ENCODE peak calls at places on chromosomes 6 and 20, in nine cellular contexts. U is endothelial cell; P is transverse colon; J is GM10248; X is heart left ventricle; Z is thyroid gland; N is A549; Q is glutamatergic neuron; T is CD4-positive, alpha-beta T cell. E is an unnamed sample.

GRCh38 chr6:127119361-127120108 is 1.1 kb downstream of the RSPO3 start:
- DNase-seq in Z (peak), U (peak), J (peak), N (peak), T (no peak), P (no peak), Q (peak), X (no peak), E (peak)

GRCh38 chr20:31603822-31604566 is 1.1 kb upstream of the ID1 start:
- DNase-seq in Q (peak), J (peak), U (peak), P (peak), X (peak), T (peak), N (peak), Z (peak), E (peak)

GRCh38 chr6:139253656-139254055 is 38.1 kb downstream of the TXLNB start:
- DNase-seq in U (no peak), Q (no peak), J (no peak), T (no peak), N (no peak), X (no peak), P (no peak), Z (no peak), E (no peak)

GRCh38 chr6:54428437-54428836 is 120.2 kb downstream of the TINAG start:
- DNase-seq in Z (no peak), X (no peak), U (no peak), J (peak), P (no peak), Q (no peak), T (no peak), N (no peak), E (no peak)

GRCh38 chr6:85063611-85064010 is 299.2 kb upstream of the TBX18 start:
- DNase-seq in J (no peak), Z (no peak), X (no peak), Q (no peak), N (no peak), P (no peak), U (no peak), T (no peak), E (no peak)

GRCh38 chr20:20367681-20368413 is at the start of gene INSM1:
- DNase-seq in T (no peak), Z (no peak), N (no peak), P (no peak), Q (peak), X (no peak), J (no peak), U (peak), E (no peak)

GRCh38 chr6:46393161-46393939 is 97.9 kb downstream of the RCAN2 start:
- DNase-seq in T (no peak), N (no peak), P (no peak), J (no peak), Q (no peak), X (no peak), U (no peak), Z (peak), E (no peak)

GRCh38 chr6:27862396-27863061 is 49.7 kb downstream of the OR2B2 start:
- DNase-seq in N (no peak), X (no peak), P (no peak), J (no peak), Q (no peak), U (no peak), T (no peak), Z (no peak), E (no peak)

GRCh38 chr20:31712112-31712553 is 10.5 kb downstream of the BCL2L1 start:
- DNase-seq in P (no peak), T (no peak), J (no peak), X (peak), Z (peak), U (no peak), Q (no peak), N (no peak), E (no peak)

GRCh38 chr6:2902470-2902762 is 693 bp downstream of the SERPINB9 start:
- DNase-seq in X (no peak), Q (no peak), P (no peak), T (no peak), U (no peak), Z (no peak), J (no peak), N (no peak), E (no peak)

GRCh38 chr6:122995930-122996796 is at the start of gene CLVS2:
- DNase-seq in J (no peak), Z (peak), N (peak), U (peak), Q (peak), P (no peak), X (no peak), T (no peak), E (no peak)
- TF ChIP-seq CTCF in J (no peak), Z (no peak), N (no peak), U (no peak), Q (no peak), P (no peak), X (no peak), T (no peak), E (no peak)

GRCh38 chr6:81819767-81820166 is 67.3 kb upstream of the TENT5A start:
- DNase-seq in X (no peak), U (no peak), N (no peak), J (no peak), P (no peak), Q (no peak), T (no peak), Z (no peak), E (no peak)
- TF ChIP-seq CTCF in X (no peak), U (no peak), N (no peak), J (no peak), P (no peak), Q (no peak), T (no peak), Z (no peak), E (no peak)

DNA sequence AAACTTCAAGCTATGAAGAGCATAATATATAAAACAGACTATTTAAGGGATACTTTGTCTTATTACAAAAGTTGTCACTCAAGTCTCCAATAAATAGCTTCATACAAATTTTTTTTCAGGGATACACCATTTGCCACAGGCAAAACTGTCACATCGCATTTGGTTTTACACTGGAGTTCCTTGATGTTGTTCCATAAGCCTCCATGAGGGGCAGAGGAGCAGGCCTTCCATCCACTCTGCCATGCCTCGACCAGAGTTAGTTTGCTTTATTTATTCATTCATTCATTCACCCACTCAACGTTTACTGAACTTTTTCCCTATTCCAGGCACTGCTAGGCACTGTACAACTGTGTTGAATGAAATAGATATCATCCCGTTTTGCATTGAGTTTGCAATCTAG is 246.6 kb downstream of the PHF3 start:
- DNase-seq in T (no peak), N (peak), P (no peak), U (no peak), Q (no peak), Z (no peak), J (no peak), X (no peak), E (no peak)
- TF ChIP-seq CTCF in T (no peak), N (no peak), P (no peak), U (peak), Q (peak), Z (no peak), J (no peak), X (no peak), E (no peak)

GRCh38 chr6:61810047-61810446 is 476.0 kb downstream of the KHDRBS2 start:
- DNase-seq in T (no peak), Z (no peak), X (no peak), N (no peak), Q (peak), U (no peak), J (no peak), P (no peak), E (no peak)

GRCh38 chr6:61809004-61809595 is 476.9 kb downstream of the KHDRBS2 start:
- DNase-seq in X (no peak), N (peak), Q (no peak), U (peak), J (peak), Z (no peak), P (no peak), T (no peak), E (no peak)
- TF ChIP-seq CTCF in X (peak), N (no peak), Q (peak), U (peak), J (peak), Z (peak), P (peak), T (no peak), E (peak)

GRCh38 chr20:38307371-38308046 is 3.6 kb downstream of the BPI start:
- DNase-seq in P (no peak), J (no peak), X (no peak), Z (no peak), Q (no peak), U (no peak), N (no peak), T (no peak), E (no peak)
- TF ChIP-seq CTCF in P (no peak), J (no peak), X (no peak), Z (no peak), Q (no peak), U (no peak), N (no peak), T (no peak), E (no peak)

GRCh38 chr6:151279891-151280290 is 40.1 kb downstream of the AKAP12 start:
- DNase-seq in Q (no peak), Z (no peak), J (no peak), U (no peak), P (no peak), X (no peak), T (no peak), N (no peak), E (no peak)

GRCh38 chr6:151275566-151275965 is 35.8 kb downstream of the AKAP12 start:
- DNase-seq in X (no peak), T (no peak), Q (no peak), U (no peak), N (no peak), J (no peak), Z (no peak), P (no peak), E (no peak)

GRCh38 chr6:151275121-151275520 is 35.4 kb downstream of the AKAP12 start:
- DNase-seq in X (no peak), N (no peak), U (no peak), T (no peak), J (no peak), Z (no peak), P (no peak), Q (no peak), E (no peak)

DNA sequence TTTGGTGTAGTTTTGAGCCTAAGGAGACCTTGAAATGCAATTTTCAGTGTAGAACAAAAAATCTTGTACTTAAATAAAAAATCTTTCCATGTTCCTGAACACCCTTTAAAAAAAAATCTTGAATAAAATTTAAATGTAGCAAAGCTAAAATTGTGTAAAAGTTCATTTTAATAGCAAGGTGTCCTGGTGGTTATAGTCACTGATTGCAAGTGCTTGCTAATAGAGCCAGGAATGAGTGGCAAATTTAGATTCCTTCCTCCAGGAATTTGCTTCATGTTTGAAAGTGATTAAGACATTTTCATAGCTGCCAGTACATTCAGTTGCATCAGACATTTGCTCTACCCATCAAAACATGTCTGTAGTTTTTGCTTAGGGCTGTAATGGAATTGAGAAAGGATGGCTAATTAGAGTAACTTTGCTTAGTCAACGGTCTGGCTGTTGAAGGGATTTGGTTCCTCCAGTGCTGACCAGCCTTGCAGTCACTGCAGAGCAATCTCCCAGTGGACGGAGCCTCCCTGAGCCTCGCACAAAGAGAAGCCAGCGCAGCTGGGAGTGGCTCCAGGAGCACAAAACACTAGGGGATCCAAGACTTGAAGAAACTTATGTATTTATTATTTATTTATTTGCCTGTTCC is 36.5 kb downstream of the AKAP12 start:
- DNase-seq in U (no peak), Z (no peak), N (no peak), Q (peak), X (peak), J (no peak), P (no peak), T (no peak), E (no peak)
- TF ChIP-seq CTCF in U (no peak), Z (no peak), N (no peak), Q (peak), X (no peak), J (no peak), P (no peak), T (no peak), E (no peak)

GRCh38 chr6:17283074-17283473 is 1.9 kb downstream of the RBM24 start:
- DNase-seq in X (no peak), N (no peak), J (no peak), P (no peak), T (no peak), Z (no peak), Q (no peak), U (no peak), E (no peak)

GRCh38 chr6:17281497-17282481 is 628 bp downstream of the RBM24 start:
- DNase-seq in Z (peak), J (no peak), N (no peak), P (peak), T (no peak), U (peak), Q (peak), X (no peak), E (no peak)

GRCh38 chr6:17280552-17281090 is 540 bp upstream of the RBM24 start:
- DNase-seq in U (peak), N (no peak), J (no peak), X (peak), Z (peak), Q (peak), P (peak), T (no peak), E (peak)

GRCh38 chr6:17280138-17280537 is 1.0 kb upstream of the RBM24 start:
- DNase-seq in J (no peak), Q (no peak), Z (no peak), T (no peak), N (no peak), U (no peak), X (no peak), P (no peak), E (no peak)

DNA sequence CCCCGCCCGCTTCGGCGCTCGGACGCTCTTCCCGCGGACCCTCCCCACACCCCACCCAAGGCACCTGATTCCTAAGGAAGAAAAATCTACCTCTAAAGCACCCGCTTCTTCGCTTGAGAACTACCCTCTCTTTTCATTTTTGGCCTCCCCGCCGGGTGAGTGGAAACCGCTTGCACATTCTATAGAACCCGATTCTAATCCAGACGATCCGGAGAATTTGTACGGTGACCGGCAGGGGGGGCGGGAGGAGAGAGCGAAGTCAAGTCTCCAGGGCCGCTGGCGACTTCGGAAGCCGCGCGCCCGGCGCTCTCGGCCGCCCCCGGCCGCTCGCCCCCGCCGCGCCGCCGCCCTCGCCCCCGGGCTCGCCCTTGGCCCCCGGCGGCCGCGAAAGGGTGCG is at the start of gene RBM24:
- DNase-seq in U (peak), Z (peak), J (peak), N (no peak), P (peak), Q (peak), T (no peak), X (peak), E (no peak)
- TF ChIP-seq CTCF in U (peak), Z (peak), J (no peak), N (peak), P (peak), Q (no peak), T (no peak), X (no peak), E (no peak)

GRCh38 chr6:40577672-40578071 is 9.5 kb downstream of the LRFN2 start:
- DNase-seq in U (no peak), P (no peak), Q (no peak), T (no peak), X (no peak), N (no peak), J (no peak), Z (no peak), E (no peak)
- TF ChIP-seq CTCF in U (peak), P (no peak), Q (peak), T (no peak), X (no peak), N (no peak), J (no peak), Z (no peak), E (no peak)

GRCh38 chr6:31378062-31378720 is 21.2 kb upstream of the HLA-B start:
- DNase-seq in X (no peak), N (no peak), Z (no peak), T (no peak), U (no peak), P (peak), J (no peak), Q (no peak), E (no peak)
- TF ChIP-seq CTCF in X (no peak), N (no peak), Z (no peak), T (no peak), U (no peak), P (no peak), J (no peak), Q (no peak), E (no peak)

GRCh38 chr20:41627001-41627400 is 8.8 kb upstream of the CHD6 start:
- DNase-seq in Q (no peak), P (no peak), N (no peak), T (no peak), U (no peak), J (no peak), X (no peak), Z (no peak), E (no peak)
- TF ChIP-seq CTCF in Q (no peak), P (no peak), N (no peak), T (no peak), U (no peak), J (no peak), X (no peak), Z (no peak), E (no peak)

E was measured in left lung.